ENCODE peak calls at places on chromosomes 12 and 14, in four cellular contexts. P, J, U and R are unnamed samples.

GRCh38 chr14:55416866-55417265 is 5.2 kb upstream of the ATG14 start:
- DNase-seq in P (no peak), J (no peak), U (peak), R (no peak)

GRCh38 chr14:61140271-61140670 is 140.9 kb downstream of the TMEM30B start:
- DNase-seq in P (no peak), J (no peak), U (peak), R (no peak)

GRCh38 chr14:35401853-35402252 is 2.7 kb downstream of the NFKBIA start:
- DNase-seq in P (no peak), U (no peak), J (peak), R (no peak)

GRCh38 chr12:13534645-13535398 is 338.3 kb downstream of the EMP1 start:
- DNase-seq in P (no peak), J (no peak), U (peak), R (peak)

GRCh38 chr14:75520852-75521251 is 1.4 kb upstream of the BATF start:
- DNase-seq in P (no peak), U (no peak), J (no peak), R (no peak)

GRCh38 chr14:104550340-104550848 is 29.2 kb upstream of the C14orf180 start:
- DNase-seq in P (no peak), U (no peak), J (peak), R (peak)

GRCh38 chr12:52149182-52149641 is 42.6 kb downstream of the KRT80 start:
- DNase-seq in P (peak), J (no peak), U (no peak), R (no peak)

GRCh38 chr12:110763578-110763977 is 20.9 kb upstream of the PPP1CC start:
- DNase-seq in U (no peak), P (no peak), J (no peak), R (no peak)

GRCh38 chr12:26936559-26937442 is 980 bp downstream of the INTS13 start:
- DNase-seq in J (no peak), P (no peak), U (peak), R (no peak)

GRCh38 chr12:124698998-124699305 is 131.5 kb upstream of the NCOR2 start:
- DNase-seq in P (no peak), J (no peak), U (no peak), R (no peak)

GRCh38 chr12:67474934-67475620 is 173.5 kb upstream of the DYRK2 start:
- DNase-seq in J (no peak), U (no peak), P (no peak), R (no peak)

GRCh38 chr12:66144796-66145754 is 14.5 kb upstream of the LLPH start:
- DNase-seq in U (peak), P (no peak), J (no peak), R (no peak)
- TF ChIP-seq CTCF in U (peak), P (peak), J (peak), R (peak)

DNA sequence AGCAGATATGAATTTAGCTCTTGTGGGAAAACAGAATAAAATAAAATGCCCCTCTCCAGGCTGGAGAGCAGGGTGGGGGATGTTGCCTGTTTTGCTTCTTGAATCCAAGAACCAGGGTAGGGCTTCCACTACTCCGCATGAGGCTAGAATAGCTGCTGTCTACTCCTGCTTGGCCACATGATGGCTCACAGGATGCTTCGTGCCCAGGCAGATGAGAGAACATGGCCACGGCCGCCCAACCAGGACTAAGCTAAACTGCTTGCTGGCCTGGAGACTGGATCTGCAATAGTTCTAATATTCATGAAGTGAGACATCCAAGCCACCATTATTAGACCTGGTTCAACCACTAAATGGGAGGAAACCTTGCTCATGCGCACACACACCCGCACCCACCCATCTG is 122.2 kb upstream of the METAP2 start:
- DNase-seq in J (peak), U (no peak), P (no peak), R (no peak)
- TF ChIP-seq CTCF in J (peak), U (no peak), P (no peak), R (peak)

GRCh38 chr12:7439579-7440505 is 4.1 kb downstream of the CD163L1 start:
- DNase-seq in U (no peak), J (no peak), P (no peak), R (peak)
- TF ChIP-seq CTCF in U (no peak), J (no peak), P (no peak), R (peak)

DNA sequence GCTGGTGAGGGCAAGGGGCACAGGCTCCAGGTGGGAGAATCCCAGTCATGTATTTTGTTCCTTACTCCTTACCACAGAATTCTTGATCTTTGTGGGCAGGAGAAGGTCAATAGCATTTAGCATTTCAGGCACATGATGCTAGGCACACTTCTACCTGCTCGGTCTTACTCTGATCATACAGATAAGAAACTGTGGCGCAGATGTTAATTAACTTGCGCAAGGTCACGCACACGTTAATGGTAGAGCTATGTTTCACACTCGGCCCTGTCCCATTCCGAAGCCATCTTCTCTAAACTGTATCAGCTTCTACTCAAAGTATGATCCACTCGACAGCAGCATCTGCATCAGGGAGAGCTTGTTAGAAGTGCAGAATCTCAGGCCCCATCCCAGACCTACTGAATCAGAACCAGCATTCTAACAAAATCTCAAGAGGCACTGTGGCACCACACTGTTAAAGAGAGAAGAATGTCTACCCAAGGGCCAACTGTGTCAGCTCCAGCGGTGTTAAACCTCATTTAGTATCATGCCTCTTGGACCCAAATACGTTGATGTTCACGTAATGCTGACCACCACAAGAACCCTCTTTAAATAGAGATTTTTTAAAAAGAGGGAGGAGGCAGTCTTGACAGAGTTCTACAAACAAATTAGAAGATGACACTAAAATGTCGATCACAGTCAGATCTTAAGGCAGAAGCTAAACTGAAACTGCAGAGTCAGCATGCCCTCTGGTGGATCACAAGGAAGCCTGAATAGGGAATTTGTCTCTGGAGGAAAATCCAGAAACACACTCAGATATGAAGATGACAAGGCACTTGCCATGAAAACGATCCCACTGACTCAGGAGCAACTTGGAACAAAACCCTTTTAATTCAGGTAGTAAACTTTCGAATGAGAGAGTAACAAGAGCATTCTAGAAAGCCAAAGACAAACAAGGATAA is 7.3 kb downstream of the STXBP6 start:
- DNase-seq in P (no peak), J (no peak), U (peak), R (no peak)
- TF ChIP-seq CTCF in P (peak), J (peak), U (peak), R (peak)

GRCh38 chr14:28375295-28375694 is 391.3 kb upstream of the FOXG1 start:
- DNase-seq in U (peak), J (no peak), P (no peak), R (no peak)
- TF ChIP-seq CTCF in U (peak), J (no peak), P (peak), R (peak)

GRCh38 chr14:95452890-95453712 is 63.3 kb downstream of the SYNE3 start:
- DNase-seq in U (no peak), P (no peak), J (no peak), R (no peak)

GRCh38 chr14:95449131-95449530 is 67.3 kb downstream of the SYNE3 start:
- DNase-seq in P (no peak), U (no peak), J (no peak), R (no peak)

GRCh38 chr14:95455246-95455645 is 61.2 kb downstream of the SYNE3 start:
- DNase-seq in J (no peak), U (no peak), P (no peak), R (no peak)

GRCh38 chr14:95453713-95453980 is 62.8 kb downstream of the SYNE3 start:
- DNase-seq in U (no peak), P (no peak), J (no peak), R (no peak)

DNA sequence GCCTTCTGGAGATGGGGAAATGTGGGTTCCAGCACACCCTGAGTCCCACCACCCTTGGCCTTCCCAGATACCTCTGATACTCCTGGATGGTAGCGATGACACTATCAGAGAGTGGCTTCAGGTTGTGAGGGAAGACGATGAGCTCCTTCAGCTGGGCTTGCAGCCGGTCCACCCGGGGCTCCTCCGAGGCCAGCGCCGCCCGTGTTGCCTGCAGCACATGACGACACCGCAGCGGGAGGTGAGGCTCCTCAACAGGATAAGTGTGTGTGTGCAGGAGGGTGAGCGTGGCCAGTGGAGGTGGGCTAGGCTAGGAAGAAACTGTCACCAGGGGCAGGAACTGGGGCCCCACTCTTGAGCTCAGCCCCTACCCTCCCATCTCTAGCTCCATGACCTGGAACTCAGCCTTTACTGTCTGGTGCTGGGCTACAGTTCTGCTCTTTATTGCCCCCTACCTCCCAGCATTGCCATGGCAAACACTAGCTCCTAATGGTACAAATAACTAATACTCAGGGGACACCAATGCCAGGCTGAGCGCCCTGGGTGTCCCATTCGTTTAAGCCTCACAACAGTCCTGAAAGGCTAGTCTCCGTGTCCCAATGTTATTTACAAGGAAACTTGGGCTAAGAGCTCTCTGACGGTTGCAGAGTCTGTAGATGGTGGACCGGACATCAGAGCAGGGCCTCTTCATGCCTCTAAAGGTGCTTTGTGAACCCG is 64.1 kb downstream of the SYNE3 start:
- DNase-seq in P (no peak), J (no peak), U (peak), R (no peak)
- TF ChIP-seq CTCF in P (peak), J (no peak), U (peak), R (peak)

DNA sequence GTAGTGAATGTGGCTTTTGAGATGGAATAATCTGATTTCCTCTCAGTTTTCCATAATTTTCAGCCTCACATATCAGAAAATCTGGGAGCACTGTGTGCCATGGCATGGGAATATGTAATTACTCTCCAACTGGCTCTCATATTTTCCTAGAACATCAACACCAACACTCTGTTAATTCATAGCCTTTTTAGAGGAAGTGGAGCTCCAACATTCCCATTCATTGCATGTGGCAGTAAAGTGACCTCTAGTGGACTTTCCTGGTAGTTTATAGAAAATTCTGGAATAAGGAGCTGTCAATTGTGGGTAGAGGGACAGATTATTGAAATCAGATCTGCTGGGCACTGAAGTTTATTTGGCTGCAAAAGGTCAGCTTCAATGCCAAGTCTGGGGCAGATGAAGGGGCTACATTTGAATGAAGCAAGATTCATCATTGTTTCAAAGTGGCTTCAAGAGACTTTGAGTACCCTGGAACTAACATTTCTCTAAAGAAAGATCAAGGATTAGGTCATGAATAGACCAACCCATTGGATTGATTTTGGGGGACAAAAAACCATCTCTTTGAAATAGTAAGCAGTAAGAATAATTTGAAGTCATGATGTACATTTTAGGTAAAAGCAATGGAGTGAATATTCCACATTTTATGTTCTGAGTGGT is 23.6 kb upstream of the USP44 start:
- DNase-seq in P (no peak), U (peak), J (no peak), R (no peak)
- TF ChIP-seq CTCF in P (peak), U (peak), J (peak), R (peak)